ENCODE peak calls at places on chromosome 21, in six cellular contexts. E is H1, G is GM12891, M is K562, F is GM12878, A is HepG2. R is an unnamed sample.
A peak's percentile ranks its signal among the peaks of the same experiment; 100 is the strongest.

GRCh38 chr21:37207441-37208009 is 59.6 kb downstream of the VPS26C start:
- DNase-seq in E (no peak), G (no peak), M (no peak), F (peak; percentile 82), A (peak; percentile 93), R (peak; percentile 46)

GRCh38 chr21:43772368-43772870 is 3.7 kb downstream of the CSTB start:
- DNase-seq in E (no peak), G (no peak), M (no peak), F (no peak), A (no peak), R (no peak)

GRCh38 chr21:32626633-32627196 is 14.5 kb upstream of the CFAP298 start:
- DNase-seq in E (no peak), G (no peak), M (no peak), F (no peak), A (no peak), R (no peak)

GRCh38 chr21:22342855-22343254 is 1344.6 kb downstream of the NCAM2 start:
- DNase-seq in E (no peak), G (no peak), M (no peak), F (no peak), A (no peak), R (no peak)

GRCh38 chr21:32163386-32163785 is 115.5 kb downstream of the MIS18A start:
- DNase-seq in E (no peak), G (no peak), M (no peak), F (no peak), A (no peak), R (no peak)

GRCh38 chr21:36567216-36567917 is 87.4 kb upstream of the CLDN14 start:
- DNase-seq in E (no peak), G (no peak), M (no peak), F (no peak), A (no peak), R (no peak)

GRCh38 chr21:29151937-29152336 is 21.5 kb downstream of the MAP3K7CL start:
- DNase-seq in E (no peak), G (no peak), M (no peak), F (no peak), A (no peak), R (no peak)

GRCh38 chr21:17757671-17758070 is 61.5 kb downstream of the C21orf91 start:
- DNase-seq in E (no peak), G (no peak), M (no peak), F (no peak), A (no peak), R (no peak)

GRCh38 chr21:34845521-34846213 is 176.9 kb downstream of the CLIC6 start:
- DNase-seq in E (no peak), G (peak; percentile 52), M (no peak), F (peak; percentile 60), A (no peak), R (peak; percentile 39)

GRCh38 chr21:31880816-31881215 is 8.0 kb downstream of the HUNK start:
- DNase-seq in E (no peak), G (no peak), M (no peak), F (no peak), A (no peak), R (no peak)

GRCh38 chr21:27519357-27519756 is 552.5 kb upstream of the ADAMTS5 start:
- DNase-seq in E (no peak), G (no peak), M (no peak), F (no peak), A (no peak), R (no peak)

GRCh38 chr21:35086357-35086756 is 37.3 kb upstream of the RUNX1 start:
- DNase-seq in E (no peak), G (no peak), M (no peak), F (no peak), A (no peak), R (no peak)

GRCh38 chr21:33769057-33769456 is 126.8 kb downstream of the ITSN1 start:
- DNase-seq in E (no peak), G (no peak), M (no peak), F (no peak), A (no peak), R (no peak)

GRCh38 chr21:37566790-37567725 is 200.5 kb downstream of the DYRK1A start:
- DNase-seq in E (no peak), G (no peak), M (no peak), F (no peak), A (no peak), R (no peak)

GRCh38 chr21:31282095-31282709 is 61.9 kb downstream of the TIAM1 start:
- DNase-seq in E (no peak), G (no peak), M (peak; percentile 40), F (no peak), A (no peak), R (no peak)

GRCh38 chr21:37642493-37642892 is 273.8 kb downstream of the KCNJ6 start:
- DNase-seq in E (no peak), G (no peak), M (peak; percentile 60), F (no peak), A (peak; percentile 32), R (no peak)

GRCh38 chr21:35982717-35983116 is 77.6 kb downstream of the SETD4 start:
- DNase-seq in E (no peak), G (no peak), M (no peak), F (no peak), A (no peak), R (no peak)

GRCh38 chr21:31490471-31490870 is 146.4 kb upstream of the TIAM1 start:
- DNase-seq in E (no peak), G (no peak), M (peak; percentile 74), F (no peak), A (no peak), R (no peak)

GRCh38 chr21:36759348-36760083 is 60.6 kb downstream of the SIM2 start:
- DNase-seq in E (no peak), G (no peak), M (no peak), F (no peak), A (no peak), R (no peak)

GRCh38 chr21:14989359-14989758 is 75.4 kb downstream of the NRIP1 start:
- DNase-seq in E (no peak), G (no peak), M (no peak), F (no peak), A (no peak), R (no peak)

GRCh38 chr21:7947422-7947821 is 2574.0 kb upstream of the TPTE start:
- DNase-seq in E (no peak), G (no peak), M (no peak), F (no peak), A (no peak), R (no peak)

GRCh38 chr21:34039678-34040382 is 33.5 kb upstream of the MRPS6 start:
- DNase-seq in E (peak; percentile 8), G (no peak), M (peak; percentile 36), F (no peak), A (no peak), R (no peak)

GRCh38 chr21:31636874-31637273 is 22.6 kb upstream of the SOD1 start:
- DNase-seq in E (no peak), G (no peak), M (no peak), F (no peak), A (no peak), R (no peak)

GRCh38 chr21:37631319-37632117 is 264.9 kb downstream of the DYRK1A start:
- DNase-seq in E (peak; percentile 58), G (no peak), M (no peak), F (peak; percentile 76), A (no peak), R (no peak)

GRCh38 chr21:21102874-21103273 is 104.7 kb downstream of the NCAM2 start:
- DNase-seq in E (no peak), G (no peak), M (no peak), F (no peak), A (no peak), R (no peak)

GRCh38 chr21:35281946-35282345 is 232.8 kb upstream of the RUNX1 start:
- DNase-seq in E (no peak), G (no peak), M (no peak), F (no peak), A (no peak), R (no peak)

GRCh38 chr21:27268290-27268689 is 301.4 kb upstream of the ADAMTS5 start:
- DNase-seq in E (no peak), G (no peak), M (no peak), F (no peak), A (no peak), R (no peak)

GRCh38 chr21:32182449-32182848 is 96.4 kb downstream of the MIS18A start:
- DNase-seq in E (no peak), G (no peak), M (no peak), F (no peak), A (no peak), R (no peak)

GRCh38 chr21:42260121-42260520 is 41.2 kb downstream of the ABCG1 start:
- DNase-seq in E (no peak), G (no peak), M (no peak), F (no peak), A (no peak), R (no peak)

GRCh38 chr21:42256316-42256715 is 37.4 kb downstream of the ABCG1 start:
- DNase-seq in E (no peak), G (no peak), M (no peak), F (no peak), A (no peak), R (no peak)

GRCh38 chr21:42258885-42259407 is 40.0 kb downstream of the ABCG1 start:
- DNase-seq in E (no peak), G (no peak), M (no peak), F (no peak), A (no peak), R (no peak)

GRCh38 chr21:42257091-42257760 is 38.3 kb downstream of the ABCG1 start:
- DNase-seq in E (no peak), G (no peak), M (no peak), F (no peak), A (no peak), R (no peak)

GRCh38 chr21:42258150-42258884 is 39.4 kb downstream of the ABCG1 start:
- DNase-seq in E (peak; percentile 92), G (peak; percentile 93), M (peak; percentile 88), F (no peak), A (peak; percentile 34), R (peak; percentile 88)
- TF ChIP-seq TAF1 in E (no peak), G (no peak), M (no peak), F (no peak), A (no peak), R (no peak)

GRCh38 chr21:45592208-45592619 is 50.0 kb upstream of the SLC19A1 start:
- DNase-seq in E (no peak), G (peak; percentile 58), M (peak; percentile 43), F (peak; percentile 73), A (no peak), R (peak; percentile 51)
- TF ChIP-seq TAF1 in E (no peak), G (no peak), M (no peak), F (no peak), A (no peak), R (no peak)

GRCh38 chr21:39118604-39119215 is 64.5 kb downstream of the PSMG1 start:
- DNase-seq in E (peak; percentile 20), G (no peak), M (no peak), F (no peak), A (no peak), R (no peak)
- TF ChIP-seq TAF1 in E (no peak), G (no peak), M (no peak), F (no peak), A (no peak), R (no peak)

DNA sequence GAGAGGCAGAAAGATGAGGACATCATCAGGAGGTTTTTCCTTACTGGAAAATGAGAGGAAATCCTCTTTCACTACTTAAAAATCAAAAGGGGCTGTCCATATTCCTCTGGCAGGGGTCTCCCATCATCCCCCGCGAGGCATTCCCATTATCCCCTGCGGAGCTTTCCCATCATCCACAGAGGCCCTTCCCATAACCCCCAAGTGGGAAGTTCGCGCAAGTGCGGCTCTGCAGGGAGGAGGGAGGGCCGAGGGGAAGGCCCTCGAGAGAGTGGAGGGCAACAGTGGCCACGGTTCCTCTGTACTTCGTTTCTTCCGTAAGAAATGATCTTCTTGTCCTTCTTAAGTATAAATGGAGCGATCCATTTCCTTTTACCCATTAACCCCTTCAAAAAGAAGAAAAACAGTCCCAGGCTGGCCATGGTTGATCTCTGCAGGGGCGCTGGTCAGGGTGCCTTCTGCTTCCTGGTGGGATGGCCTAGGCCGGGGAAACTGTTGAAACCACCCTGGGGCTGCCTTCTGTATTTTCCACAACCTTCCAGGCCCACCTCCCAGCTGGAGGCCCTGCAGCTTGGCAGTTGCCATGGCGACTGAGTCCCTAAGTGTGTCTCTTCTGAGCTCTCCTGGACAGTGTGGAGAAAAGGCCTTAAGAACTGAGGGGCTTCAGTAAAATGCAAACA is 3.5 kb upstream of the RSPH1 start:
- DNase-seq in E (no peak), G (no peak), M (no peak), F (no peak), A (no peak), R (no peak)
- TF ChIP-seq TAF1 in E (no peak), G (no peak), M (no peak), F (no peak), A (no peak), R (no peak)